ENCODE peak calls at places on chromosomes 6 and 20, in five cellular contexts. Q is putamen; J is stimulated activated CD4-positive, alpha-beta T cell treated with anti-CD3 and anti-CD28 coated beads, Interleukin-15, amount 100 ng/mL, for 1 hour; S is endothelial cell; H is hypothalamus. P is an unnamed sample.

GRCh38 chr6:166251655-166252054 is 56.5 kb downstream of the PRR18 start:
- DNase-seq in Q (no peak), J (no peak), S (no peak), H (no peak), P (no peak)

GRCh38 chr20:46640536-46641311 is 10.5 kb downstream of the SLC13A3 start:
- DNase-seq in Q (no peak), J (no peak), S (no peak), H (no peak), P (no peak)

GRCh38 chr6:56713285-56713684 is 70.6 kb upstream of the DST start:
- DNase-seq in Q (no peak), J (no peak), S (no peak), H (no peak), P (no peak)

GRCh38 chr20:57849126-57849867 is 139.5 kb upstream of the PMEPA1 start:
- DNase-seq in Q (no peak), J (no peak), S (no peak), H (no peak), P (peak)

GRCh38 chr6:7541175-7542064 is at the start of gene DSP:
- DNase-seq in Q (no peak), J (no peak), S (peak), H (no peak), P (peak)

GRCh38 chr6:34425132-34425497 is 754 bp downstream of the RPS10 start:
- DNase-seq in Q (no peak), J (no peak), S (no peak), H (no peak), P (no peak)

GRCh38 chr20:49983848-49984408 is 1.1 kb downstream of the SNAI1 start:
- DNase-seq in Q (no peak), J (no peak), S (no peak), H (no peak), P (no peak)

GRCh38 chr20:14921546-14921945 is 584.1 kb upstream of the FLRT3 start:
- DNase-seq in Q (no peak), J (no peak), S (no peak), H (no peak), P (no peak)

GRCh38 chr20:19712737-19713260 is 45.3 kb upstream of the RIN2 start:
- DNase-seq in Q (no peak), J (no peak), S (no peak), H (no peak), P (no peak)

GRCh38 chr20:37042986-37043972 is 52.5 kb downstream of the RBL1 start:
- DNase-seq in Q (no peak), J (no peak), S (no peak), H (no peak), P (no peak)

GRCh38 chr20:14617123-14617522 is 279.7 kb upstream of the FLRT3 start:
- DNase-seq in Q (no peak), J (no peak), S (no peak), H (no peak), P (no peak)

GRCh38 chr20:59850018-59850641 is 83.3 kb downstream of the SYCP2 start:
- DNase-seq in Q (no peak), J (no peak), S (no peak), H (no peak), P (no peak)

GRCh38 chr6:34338811-34339210 is 53.7 kb downstream of the NUDT3 start:
- DNase-seq in Q (no peak), J (no peak), S (no peak), H (no peak), P (no peak)

GRCh38 chr6:20350215-20350614 is 51.5 kb upstream of the E2F3 start:
- DNase-seq in Q (no peak), J (no peak), S (no peak), H (no peak), P (no peak)